ENCODE peak calls at places on chromosomes 13 and 19, in ten cellular contexts. One of them, this sample, is unnamed.

GRCh38 chr19:17339088-17339741 is 1.9 kb downstream of the GTPBP3 start:
- DNase-seq in endothelial cell of umbilical vein: no peak
- DNase-seq in activated T-cell treated with anti-CD3 and anti-CD28 coated beads, Interleukin-2, amount 50 U/mL, for 48 hours: peak; percentile 79
- DNase-seq in T-helper 2 cell: no peak
- DNase-seq in NCI-H1105: no peak
- DNase-seq in ovary: no peak
- DNase-seq in CD4-positive, alpha-beta T cell: no peak
- DNase-seq in GM23248: no peak
- DNase-seq in stimulated activated naive CD4-positive, alpha-beta T cell: peak; percentile 12
- DNase-seq in neural crest cell: no peak
- DNase-seq in this sample: no peak

GRCh38 chr13:95833713-95834112 is 156.8 kb downstream of the DNAJC3 start:
- DNase-seq in ovary: no peak
- DNase-seq in endothelial cell of umbilical vein: peak; percentile 82
- DNase-seq in GM23248: peak; percentile 42
- DNase-seq in CD4-positive, alpha-beta T cell: no peak
- DNase-seq in NCI-H1105: no peak
- DNase-seq in activated T-cell treated with anti-CD3 and anti-CD28 coated beads, Interleukin-2, amount 50 U/mL, for 48 hours: no peak
- DNase-seq in neural crest cell: no peak
- DNase-seq in T-helper 2 cell: no peak
- DNase-seq in stimulated activated naive CD4-positive, alpha-beta T cell: no peak
- DNase-seq in this sample: no peak

GRCh38 chr13:23656637-23657036 is 86.4 kb downstream of the TNFRSF19 start:
- DNase-seq in CD4-positive, alpha-beta T cell: no peak
- DNase-seq in T-helper 2 cell: no peak
- DNase-seq in neural crest cell: no peak
- DNase-seq in NCI-H1105: no peak
- DNase-seq in endothelial cell of umbilical vein: peak; percentile 48
- DNase-seq in stimulated activated naive CD4-positive, alpha-beta T cell: no peak
- DNase-seq in activated T-cell treated with anti-CD3 and anti-CD28 coated beads, Interleukin-2, amount 50 U/mL, for 48 hours: no peak
- DNase-seq in GM23248: peak; percentile 69
- DNase-seq in ovary: no peak
- DNase-seq in this sample: no peak

GRCh38 chr19:46408611-46409039 is 4.7 kb downstream of the CCDC8 start:
- DNase-seq in activated T-cell treated with anti-CD3 and anti-CD28 coated beads, Interleukin-2, amount 50 U/mL, for 48 hours: no peak
- DNase-seq in T-helper 2 cell: no peak
- DNase-seq in stimulated activated naive CD4-positive, alpha-beta T cell: no peak
- DNase-seq in NCI-H1105: no peak
- DNase-seq in endothelial cell of umbilical vein: no peak
- DNase-seq in GM23248: peak; percentile 60
- DNase-seq in neural crest cell: no peak
- DNase-seq in CD4-positive, alpha-beta T cell: no peak
- DNase-seq in ovary: peak; percentile 82
- DNase-seq in this sample: no peak

GRCh38 chr19:19262190-19263057 is 10.7 kb downstream of the TM6SF2 start:
- DNase-seq in stimulated activated naive CD4-positive, alpha-beta T cell: no peak
- DNase-seq in T-helper 2 cell: no peak
- DNase-seq in endothelial cell of umbilical vein: no peak
- DNase-seq in neural crest cell: no peak
- DNase-seq in NCI-H1105: no peak
- DNase-seq in CD4-positive, alpha-beta T cell: no peak
- DNase-seq in activated T-cell treated with anti-CD3 and anti-CD28 coated beads, Interleukin-2, amount 50 U/mL, for 48 hours: no peak
- DNase-seq in ovary: no peak
- DNase-seq in GM23248: peak; percentile 14
- DNase-seq in this sample: no peak

GRCh38 chr13:109955598-109955997 is 169.2 kb upstream of the IRS2 start:
- DNase-seq in stimulated activated naive CD4-positive, alpha-beta T cell: no peak
- DNase-seq in activated T-cell treated with anti-CD3 and anti-CD28 coated beads, Interleukin-2, amount 50 U/mL, for 48 hours: no peak
- DNase-seq in NCI-H1105: no peak
- DNase-seq in neural crest cell: no peak
- DNase-seq in GM23248: peak; percentile 37
- DNase-seq in T-helper 2 cell: no peak
- DNase-seq in CD4-positive, alpha-beta T cell: no peak
- DNase-seq in ovary: no peak
- DNase-seq in endothelial cell of umbilical vein: no peak
- DNase-seq in this sample: no peak

GRCh38 chr19:39497850-39498261 is 891 bp upstream of the DLL3 start:
- DNase-seq in GM23248: peak; percentile 36
- DNase-seq in T-helper 2 cell: no peak
- DNase-seq in stimulated activated naive CD4-positive, alpha-beta T cell: peak; percentile 31
- DNase-seq in activated T-cell treated with anti-CD3 and anti-CD28 coated beads, Interleukin-2, amount 50 U/mL, for 48 hours: peak; percentile 52
- DNase-seq in NCI-H1105: peak; percentile 94
- DNase-seq in ovary: peak; percentile 35
- DNase-seq in neural crest cell: peak; percentile 56
- DNase-seq in CD4-positive, alpha-beta T cell: no peak
- DNase-seq in endothelial cell of umbilical vein: peak; percentile 56
- DNase-seq in this sample: no peak

GRCh38 chr19:16034180-16034579 is 42.1 kb upstream of the TPM4 start:
- DNase-seq in endothelial cell of umbilical vein: no peak
- DNase-seq in NCI-H1105: no peak
- DNase-seq in activated T-cell treated with anti-CD3 and anti-CD28 coated beads, Interleukin-2, amount 50 U/mL, for 48 hours: no peak
- DNase-seq in neural crest cell: no peak
- DNase-seq in GM23248: no peak
- DNase-seq in ovary: no peak
- DNase-seq in T-helper 2 cell: no peak
- DNase-seq in CD4-positive, alpha-beta T cell: no peak
- DNase-seq in stimulated activated naive CD4-positive, alpha-beta T cell: no peak
- DNase-seq in this sample: no peak

GRCh38 chr19:42114412-42114811 is 17.8 kb downstream of the POU2F2 start:
- DNase-seq in T-helper 2 cell: no peak
- DNase-seq in stimulated activated naive CD4-positive, alpha-beta T cell: no peak
- DNase-seq in NCI-H1105: peak; percentile 71
- DNase-seq in neural crest cell: no peak
- DNase-seq in activated T-cell treated with anti-CD3 and anti-CD28 coated beads, Interleukin-2, amount 50 U/mL, for 48 hours: no peak
- DNase-seq in GM23248: no peak
- DNase-seq in ovary: no peak
- DNase-seq in endothelial cell of umbilical vein: no peak
- DNase-seq in CD4-positive, alpha-beta T cell: no peak
- DNase-seq in this sample: no peak

GRCh38 chr13:103291226-103291625 is 225.0 kb upstream of the SLC10A2 start:
- DNase-seq in T-helper 2 cell: no peak
- DNase-seq in CD4-positive, alpha-beta T cell: no peak
- DNase-seq in activated T-cell treated with anti-CD3 and anti-CD28 coated beads, Interleukin-2, amount 50 U/mL, for 48 hours: no peak
- DNase-seq in NCI-H1105: no peak
- DNase-seq in endothelial cell of umbilical vein: no peak
- DNase-seq in neural crest cell: no peak
- DNase-seq in stimulated activated naive CD4-positive, alpha-beta T cell: no peak
- DNase-seq in GM23248: no peak
- DNase-seq in ovary: no peak
- DNase-seq in this sample: no peak

This sample was measured in RCC 7860.